ENCODE peak calls at places on chromosomes 3 and 15, in ten cellular contexts. J is colonic mucosa, S is Karpas-422, W is GM23248, V is heart left ventricle, K is cardiac muscle cell, X is stomach, G is neural progenitor cell, R is OCI-LY7, U is transverse colon. Z is an unnamed sample.

GRCh38 chr15:99931703-99932603 is 198.7 kb upstream of the LYSMD4 start:
- DNase-seq in J (no peak), S (no peak), W (peak; percentile 12), V (no peak), K (no peak), X (no peak), G (no peak), R (no peak), U (no peak), Z (no peak)

GRCh38 chr15:75578948-75579908 is at the start of gene PTPN9:
- DNase-seq in J (peak; percentile 88), S (peak; percentile 92), W (peak; percentile 88), V (peak; percentile 87), K (peak; percentile 85), X (peak; percentile 77), G (peak; percentile 96), R (peak; percentile 87), U (peak; percentile 85), Z (peak; percentile 50)

GRCh38 chr3:145094355-145094941 is 1066.5 kb downstream of the PLOD2 start:
- DNase-seq in J (no peak), S (peak; percentile 49), W (peak; percentile 60), V (no peak), K (peak; percentile 83), X (no peak), G (peak; percentile 48), R (peak; percentile 23), U (no peak), Z (no peak)

GRCh38 chr3:143855183-143855582 is 6.9 kb upstream of the SLC9A9 start:
- DNase-seq in J (no peak), S (no peak), W (no peak), V (no peak), K (no peak), X (no peak), G (no peak), R (no peak), U (no peak), Z (no peak)

GRCh38 chr3:97835761-97836160 is 13.9 kb downstream of the CRYBG3 start:
- DNase-seq in J (no peak), S (no peak), W (peak; percentile 75), V (no peak), K (no peak), X (no peak), G (no peak), R (no peak), U (no peak), Z (no peak)

GRCh38 chr15:74382004-74382816 is 14.8 kb upstream of the CYP11A1 start:
- DNase-seq in J (peak; percentile 86), S (peak; percentile 90), W (peak; percentile 87), V (peak; percentile 82), K (peak; percentile 82), X (peak; percentile 91), G (peak; percentile 93), R (peak; percentile 77), U (peak; percentile 87), Z (peak; percentile 68)

GRCh38 chr15:39504812-39505211 is 76.1 kb upstream of the THBS1 start:
- DNase-seq in J (no peak), S (no peak), W (peak; percentile 93), V (no peak), K (peak; percentile 69), X (no peak), G (no peak), R (no peak), U (no peak), Z (no peak)

GRCh38 chr3:14398801-14399114 is 3.6 kb upstream of the SLC6A6 start:
- DNase-seq in J (no peak), S (peak; percentile 73), W (no peak), V (no peak), K (no peak), X (no peak), G (no peak), R (peak; percentile 62), U (no peak), Z (no peak)

GRCh38 chr3:12192173-12192572 is 33.5 kb upstream of the TIMP4 start:
- DNase-seq in J (no peak), S (no peak), W (no peak), V (no peak), K (no peak), X (no peak), G (no peak), R (no peak), U (no peak), Z (no peak)
- H3K4me1 ChIP-seq in J (peaks cover 21% of the 10 kb centered on the region), S (peaks cover 18% of the 10 kb centered on the region), W (peaks cover 44% of the 10 kb centered on the region), V (no peaks in the 10 kb centered on the region), K (peaks cover 5% of the 10 kb centered on the region), X (peaks cover 51% of the 10 kb centered on the region), G (peaks cover 2% of the 10 kb centered on the region), R (peaks cover 7% of the 10 kb centered on the region), U (peaks cover 37% of the 10 kb centered on the region), Z (no peaks in the 10 kb centered on the region)

GRCh38 chr15:52284164-52284563 is 11.4 kb downstream of the MYO5C start:
- DNase-seq in J (no peak), S (no peak), W (peak; percentile 28), V (no peak), K (peak; percentile 18), X (no peak), G (no peak), R (no peak), U (no peak), Z (no peak)

GRCh38 chr15:52288986-52289385 is 6.6 kb downstream of the MYO5C start:
- DNase-seq in J (no peak), S (no peak), W (no peak), V (no peak), K (no peak), X (no peak), G (no peak), R (no peak), U (no peak), Z (no peak)

GRCh38 chr15:52288051-52288942 is 7.3 kb downstream of the MYO5C start:
- DNase-seq in J (peak; percentile 90), S (no peak), W (no peak), V (no peak), K (peak; percentile 3), X (peak; percentile 83), G (no peak), R (no peak), U (peak; percentile 87), Z (no peak)

GRCh38 chr15:52289629-52290081 is 5.9 kb downstream of the MYO5C start:
- DNase-seq in J (peak; percentile 91), S (no peak), W (no peak), V (no peak), K (no peak), X (peak; percentile 66), G (peak; percentile 73), R (no peak), U (peak; percentile 68), Z (no peak)

DNA sequence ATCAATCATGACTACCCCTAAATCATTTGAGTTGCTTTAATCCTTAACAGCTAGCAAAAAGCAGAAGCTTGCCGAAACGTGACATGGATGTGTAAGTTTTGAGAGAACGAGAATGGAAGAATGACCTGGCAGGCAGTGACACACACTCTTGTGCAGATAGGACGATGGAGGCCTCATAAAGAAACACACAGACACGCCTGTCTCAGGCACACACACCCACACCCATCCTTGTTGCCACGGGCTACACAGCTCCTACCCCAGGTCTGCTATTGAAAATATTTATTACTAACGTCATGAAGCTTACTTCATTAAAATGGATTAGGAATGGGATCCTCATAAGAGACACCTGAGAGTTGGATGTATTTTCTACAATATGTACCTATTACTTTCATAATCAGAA is 8.5 kb downstream of the MYO5C start:
- DNase-seq in J (peak; percentile 72), S (no peak), W (no peak), V (no peak), K (no peak), X (no peak), G (no peak), R (no peak), U (peak; percentile 67), Z (no peak)
- H3K27ac ChIP-seq in J (peak overlapping the region; percentile 82), S (no peak overlapping the region), W (no peak overlapping the region), V (no peak overlapping the region), K (no peak overlapping the region), X (peak overlapping the region; percentile 86), G (no peak overlapping the region), R (no peak overlapping the region), U (peak overlapping the region; percentile 90), Z (no peak overlapping the region)

DNA sequence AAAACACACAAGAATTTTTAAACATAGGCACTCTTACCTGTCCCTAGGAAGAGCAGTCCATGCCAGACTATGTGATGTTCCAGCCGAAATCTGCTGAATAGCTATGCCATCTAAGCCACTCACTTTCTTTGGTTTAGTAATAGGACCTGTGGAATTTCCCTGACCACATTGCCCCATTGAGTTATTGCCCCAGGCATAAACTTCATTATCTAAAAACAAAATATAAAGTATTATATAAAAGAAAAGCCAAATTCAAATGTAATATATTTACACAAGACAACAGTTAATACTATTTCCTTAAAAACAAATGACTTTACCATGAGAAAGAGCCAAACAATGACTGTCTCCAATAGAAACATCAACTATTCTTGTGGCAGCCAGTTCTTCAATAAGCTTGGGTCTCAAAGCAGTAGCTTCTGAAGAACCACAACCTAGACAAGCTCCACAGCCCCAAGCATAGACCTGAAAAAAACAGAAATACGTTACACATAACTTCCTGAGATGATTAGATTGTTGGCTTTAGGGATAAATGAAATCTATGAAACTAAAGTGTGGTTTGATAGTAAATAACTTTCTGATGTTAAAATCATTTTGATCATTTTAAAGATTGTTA is 84.3 kb downstream of the HERC1 start:
- DNase-seq in J (no peak), S (no peak), W (peak; percentile 12), V (no peak), K (no peak), X (no peak), G (no peak), R (no peak), U (no peak), Z (no peak)
- H3K36me3 ChIP-seq in J (peaks cover 11% of the 10 kb centered on the region), S (peaks cover 60% of the 10 kb centered on the region), W (peaks cover 52% of the 10 kb centered on the region), V (peaks cover 98% of the 10 kb centered on the region), K (peaks cover 69% of the 10 kb centered on the region), X (peaks cover 91% of the 10 kb centered on the region), G (peaks cover 11% of the 10 kb centered on the region), R (peaks cover 67% of the 10 kb centered on the region), U (no peaks in the 10 kb centered on the region), Z (peaks cover 61% of the 10 kb centered on the region)

DNA sequence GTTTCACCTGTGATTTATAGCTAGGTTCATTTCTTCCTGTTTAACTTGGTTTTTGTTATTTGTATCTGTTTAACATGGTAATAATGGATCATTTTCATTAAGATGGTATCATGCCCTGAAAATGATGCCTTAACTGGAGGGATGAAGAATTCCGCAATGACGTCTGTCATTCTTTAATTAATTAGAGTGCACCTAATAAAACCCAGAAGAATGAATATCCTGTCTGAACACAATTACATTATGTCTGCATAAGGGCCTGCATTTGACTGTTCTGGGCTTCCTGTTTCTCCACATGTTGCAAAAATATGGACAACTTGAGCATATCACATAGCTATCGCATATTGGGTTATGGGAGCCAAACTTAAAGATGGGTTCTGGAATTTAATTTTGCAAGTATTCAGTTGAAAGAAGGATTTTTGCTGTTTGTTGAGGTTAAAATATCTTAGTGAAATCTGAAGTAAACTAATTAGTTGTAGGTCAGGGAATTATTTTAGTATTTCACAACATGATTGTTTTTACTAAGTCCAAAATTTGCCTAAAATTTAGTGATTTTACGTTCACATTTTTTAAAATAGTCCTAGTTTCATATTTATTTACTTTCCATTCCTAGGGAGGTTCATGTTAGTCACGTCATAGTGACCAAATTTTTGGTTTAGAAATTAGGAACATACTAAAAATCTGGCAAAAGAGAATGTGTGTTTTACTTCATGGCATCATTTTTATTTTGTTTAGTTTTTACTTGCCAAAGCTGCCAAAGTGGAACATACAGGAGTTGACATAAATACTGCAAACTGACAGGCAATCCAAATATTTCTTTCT is 321.0 kb upstream of the TGFBR2 start:
- DNase-seq in J (no peak), S (no peak), W (no peak), V (no peak), K (no peak), X (no peak), G (no peak), R (no peak), U (no peak), Z (no peak)
- H3K4me1 ChIP-seq in J (peaks cover 7% of the 10 kb centered on the region), S (no peaks in the 10 kb centered on the region), W (peaks cover 68% of the 10 kb centered on the region), V (peaks cover 18% of the 10 kb centered on the region), K (no peaks in the 10 kb centered on the region), X (peaks cover 35% of the 10 kb centered on the region), G (peaks cover 38% of the 10 kb centered on the region), R (no peaks in the 10 kb centered on the region), U (peaks cover 28% of the 10 kb centered on the region), Z (no peaks in the 10 kb centered on the region)

GRCh38 chr15:70579766-70580165 is 183.6 kb downstream of the UACA start:
- DNase-seq in J (no peak), S (no peak), W (no peak), V (no peak), K (no peak), X (no peak), G (peak; percentile 55), R (no peak), U (no peak), Z (no peak)
- H3K27ac ChIP-seq in J (no peak overlapping the region), S (no peak overlapping the region), W (no peak overlapping the region), V (no peak overlapping the region), K (no peak overlapping the region), X (no peak overlapping the region), G (no peak overlapping the region), R (no peak overlapping the region), U (no peak overlapping the region), Z (no peak overlapping the region)